ENCODE peak calls at places on chromosomes 12 and 14, in eight cellular contexts. C, X, A, H, G, V, S and B are unnamed samples.

GRCh38 chr12:114334395-114334794 is 71.5 kb downstream of the TBX5 start:
- DNase-seq in G (no peak), C (no peak), H (no peak), S (no peak), V (no peak), X (no peak), A (no peak), B (no peak)

GRCh38 chr12:119649202-119649808 is 18.6 kb upstream of the PRKAB1 start:
- DNase-seq in A (no peak), C (no peak), V (no peak), G (peak), H (peak), X (no peak), S (peak), B (peak)

GRCh38 chr14:31170411-31170810 is 37.2 kb downstream of the HECTD1 start:
- DNase-seq in X (no peak), G (no peak), C (no peak), V (no peak), S (no peak), A (no peak), H (no peak), B (no peak)

GRCh38 chr12:6542209-6543009 is 8.1 kb downstream of the GAPDH start:
- DNase-seq in V (no peak), A (no peak), X (no peak), G (no peak), S (no peak), H (no peak), C (no peak), B (no peak)

GRCh38 chr12:57085999-57086950 is 2.6 kb upstream of the NAB2 start:
- DNase-seq in X (no peak), S (no peak), H (peak), A (no peak), V (peak), C (no peak), G (peak), B (peak)

GRCh38 chr12:124408822-124409517 is 114.1 kb downstream of the RFLNA start:
- DNase-seq in C (no peak), H (no peak), A (no peak), V (no peak), G (no peak), S (no peak), X (no peak), B (no peak)

GRCh38 chr12:96212456-96213375 is 18.5 kb downstream of the ELK3 start:
- DNase-seq in C (no peak), G (no peak), X (no peak), S (no peak), V (no peak), H (no peak), A (no peak), B (no peak)

GRCh38 chr14:55441286-55441685 is 870 bp upstream of the TBPL2 start:
- DNase-seq in S (no peak), C (no peak), V (no peak), X (no peak), A (no peak), H (no peak), G (no peak), B (no peak)

GRCh38 chr12:57429473-57430116 is 1.2 kb downstream of the R3HDM2 start:
- DNase-seq in X (no peak), H (no peak), C (no peak), A (no peak), S (no peak), G (peak), V (no peak), B (peak)

GRCh38 chr12:4214912-4215861 is 58.4 kb upstream of the CCND2 start:
- DNase-seq in V (no peak), C (no peak), H (no peak), X (no peak), A (peak), G (no peak), S (no peak), B (no peak)

GRCh38 chr14:99252940-99253868 is 18.8 kb downstream of the BCL11B start:
- DNase-seq in C (no peak), G (no peak), X (no peak), H (no peak), V (no peak), A (peak), S (no peak), B (no peak)

GRCh38 chr14:95236221-95236620 is 78.9 kb upstream of the DICER1 start:
- DNase-seq in H (no peak), S (no peak), V (no peak), G (no peak), X (no peak), C (no peak), A (no peak), B (no peak)

GRCh38 chr12:122726056-122726558 is 4.5 kb downstream of the HCAR1 start:
- DNase-seq in V (no peak), C (no peak), S (no peak), G (peak), H (no peak), A (no peak), X (peak), B (no peak)

GRCh38 chr12:15268927-15269552 is 47.8 kb upstream of the RERG start:
- DNase-seq in S (peak), H (peak), V (peak), C (no peak), X (no peak), A (no peak), G (peak), B (peak)

GRCh38 chr14:58104808-58105207 is 47.2 kb downstream of the ARMH4 start:
- DNase-seq in V (no peak), G (peak), X (no peak), S (no peak), H (peak), A (no peak), C (no peak), B (no peak)

GRCh38 chr12:131923260-131923659 is 5.8 kb upstream of the PUS1 start:
- DNase-seq in V (no peak), G (no peak), H (no peak), S (no peak), C (no peak), A (no peak), X (no peak), B (no peak)

GRCh38 chr12:82182601-82183000 is 175.6 kb downstream of the CCDC59 start:
- DNase-seq in C (no peak), S (no peak), V (no peak), G (peak), A (no peak), X (no peak), H (peak), B (no peak)

GRCh38 chr14:68487805-68488590 is 304.9 kb downstream of the ZFP36L1 start:
- DNase-seq in V (no peak), A (no peak), G (peak), H (peak), C (no peak), S (no peak), X (no peak), B (no peak)

GRCh38 chr14:88170333-88170732 is 152.7 kb downstream of the KCNK10 start:
- DNase-seq in X (no peak), C (no peak), A (no peak), V (no peak), G (no peak), S (peak), H (no peak), B (no peak)

GRCh38 chr14:100900837-100901390 is 2.6 kb downstream of the RTL1 start:
- DNase-seq in S (peak), H (no peak), A (no peak), G (no peak), X (no peak), V (no peak), C (no peak), B (peak)

GRCh38 chr14:74244115-74244514 is 4.9 kb downstream of the VSX2 start:
- DNase-seq in C (no peak), G (no peak), A (no peak), H (no peak), X (no peak), S (no peak), V (no peak), B (no peak)

GRCh38 chr14:89920041-89920440 is 34.5 kb downstream of the EFCAB11 start:
- DNase-seq in X (no peak), A (no peak), V (no peak), G (no peak), H (peak), S (no peak), C (no peak), B (no peak)

GRCh38 chr12:25412735-25413134 is 140.3 kb downstream of the LMNTD1 start:
- DNase-seq in X (no peak), A (no peak), S (no peak), H (no peak), V (no peak), G (no peak), C (no peak), B (no peak)

GRCh38 chr14:48125654-48126053 is 450.2 kb upstream of the MDGA2 start:
- DNase-seq in X (no peak), G (no peak), A (no peak), C (no peak), V (no peak), S (no peak), H (no peak), B (no peak)

GRCh38 chr12:108017658-108018057 is 111.4 kb upstream of the WSCD2 start:
- DNase-seq in G (no peak), H (no peak), C (no peak), V (no peak), S (no peak), X (no peak), A (no peak), B (no peak)

GRCh38 chr12:10381912-10382628 is 7.8 kb downstream of the KLRK1 start:
- DNase-seq in S (no peak), G (no peak), A (no peak), H (no peak), X (no peak), C (no peak), V (no peak), B (no peak)

GRCh38 chr12:2451025-2451424 is 343.7 kb upstream of the FKBP4 start:
- DNase-seq in V (peak), A (no peak), H (peak), S (no peak), X (no peak), G (no peak), C (no peak), B (no peak)

GRCh38 chr14:89771251-89771650 is 183.3 kb downstream of the EFCAB11 start:
- DNase-seq in C (no peak), H (peak), X (no peak), S (no peak), A (no peak), G (no peak), V (no peak), B (no peak)

GRCh38 chr12:57234571-57235011 is 5.1 kb downstream of the SHMT2 start:
- DNase-seq in X (no peak), G (no peak), H (no peak), C (no peak), A (no peak), S (no peak), V (no peak), B (no peak)

GRCh38 chr12:47022296-47022695 is 57.1 kb upstream of the PCED1B start:
- DNase-seq in A (no peak), V (peak), H (peak), S (no peak), X (no peak), C (no peak), G (peak), B (peak)